ENCODE peak calls at places on chromosomes 3 and 15, in ten cellular contexts. B, H, Y, O, T, J, L, C, N and G are unnamed samples.

GRCh38 chr3:56107157-56107556 is 361.1 kb downstream of the ERC2 start:
- DNase-seq in B (no peak), C (no peak), L (no peak), Y (no peak), T (no peak), H (no peak), N (no peak), J (no peak), O (no peak), G (no peak)

GRCh38 chr3:172397716-172398405 is 50.4 kb downstream of the GHSR start:
- DNase-seq in N (no peak), Y (no peak), T (no peak), L (no peak), O (peak; percentile 88), B (no peak), H (no peak), C (no peak), J (no peak), G (no peak)

GRCh38 chr3:42541079-42541478 is 38.6 kb downstream of the VIPR1 start:
- DNase-seq in N (no peak), O (no peak), Y (no peak), L (no peak), T (no peak), C (no peak), B (no peak), H (no peak), J (no peak), G (no peak)

GRCh38 chr3:168024537-168024941 is 71.2 kb downstream of the GOLIM4 start:
- DNase-seq in L (no peak), O (peak; percentile 96), T (no peak), B (no peak), Y (no peak), N (no peak), H (no peak), C (no peak), J (peak; percentile 21), G (peak; percentile 79)

GRCh38 chr3:14418670-14419250 is 16.4 kb downstream of the SLC6A6 start:
- DNase-seq in T (no peak), B (no peak), N (peak; percentile 54), O (no peak), Y (peak; percentile 60), J (no peak), C (no peak), L (no peak), H (no peak), G (no peak)

GRCh38 chr3:55362206-55362960 is 124.7 kb downstream of the WNT5A start:
- DNase-seq in C (no peak), T (no peak), Y (no peak), L (no peak), N (no peak), H (no peak), J (no peak), O (peak; percentile 47), B (no peak), G (no peak)

GRCh38 chr15:50506121-50506520 is 40.3 kb downstream of the USP50 start:
- DNase-seq in O (no peak), L (no peak), J (no peak), B (peak; percentile 44), Y (peak; percentile 70), T (no peak), N (no peak), H (no peak), C (no peak), G (no peak)

GRCh38 chr15:25790003-25790660 is 73.0 kb downstream of the ATP10A start:
- DNase-seq in H (no peak), T (no peak), B (peak; percentile 68), Y (peak; percentile 32), J (no peak), N (peak; percentile 29), C (peak; percentile 70), L (no peak), O (peak; percentile 90), G (no peak)

GRCh38 chr15:66947471-66947870 is 117.9 kb upstream of the SMAD3 start:
- DNase-seq in C (no peak), L (no peak), N (no peak), T (no peak), B (no peak), H (no peak), O (peak; percentile 43), Y (no peak), J (no peak), G (no peak)

GRCh38 chr3:101687142-101687931 is 819 bp upstream of the RPL24 start:
- DNase-seq in J (no peak), O (no peak), B (no peak), H (no peak), Y (no peak), N (peak; percentile 25), C (no peak), L (no peak), T (no peak), G (no peak)
- H3K4me1 ChIP-seq in J (peaks cover 12% of the 10 kb centered on the region), O (peaks cover 5% of the 10 kb centered on the region), B (peaks cover 10% of the 10 kb centered on the region), H (peaks cover 19% of the 10 kb centered on the region), Y (peaks cover 42% of the 10 kb centered on the region), N (peaks cover 31% of the 10 kb centered on the region), C (no peaks in the 10 kb centered on the region), L (peaks cover 7% of the 10 kb centered on the region), T (peaks cover 30% of the 10 kb centered on the region), G (peaks cover 20% of the 10 kb centered on the region)

GRCh38 chr3:141489184-141489583 is 2.4 kb downstream of the RASA2 start:
- DNase-seq in O (no peak), B (no peak), J (no peak), Y (no peak), H (no peak), T (no peak), C (no peak), N (no peak), L (no peak), G (no peak)

GRCh38 chr3:141486735-141487418 is at the start of gene RASA2:
- DNase-seq in C (peak; percentile 80), H (peak; percentile 69), N (peak; percentile 77), L (peak; percentile 95), Y (peak; percentile 70), T (peak; percentile 72), O (peak; percentile 66), B (peak; percentile 89), J (no peak), G (peak; percentile 59)

GRCh38 chr3:141485578-141486415 is 1.0 kb upstream of the RASA2 start:
- DNase-seq in T (no peak), B (no peak), J (no peak), O (peak; percentile 76), C (no peak), H (peak; percentile 29), N (no peak), L (no peak), Y (no peak), G (peak; percentile 90)

GRCh38 chr3:141486416-141486734 is 452 bp upstream of the RASA2 start:
- DNase-seq in O (peak; percentile 72), C (no peak), T (no peak), B (no peak), H (peak; percentile 23), N (no peak), Y (no peak), J (no peak), L (no peak), G (no peak)

GRCh38 chr3:141487419-141488345 is 855 bp downstream of the RASA2 start:
- DNase-seq in L (peak; percentile 74), N (peak; percentile 83), T (peak; percentile 92), Y (peak; percentile 73), C (peak; percentile 70), B (peak; percentile 80), J (peak; percentile 65), O (peak; percentile 44), H (peak; percentile 97), G (peak; percentile 60)
- TF ChIP-seq POLR2A in L (peak; percentile 83), N (peak; percentile 78), T (no peak), Y (peak; percentile 51), C (peak; percentile 42), B (no peak), J (peak; percentile 73), O (no peak), H (peak; percentile 83), G (peak; percentile 64)

DNA sequence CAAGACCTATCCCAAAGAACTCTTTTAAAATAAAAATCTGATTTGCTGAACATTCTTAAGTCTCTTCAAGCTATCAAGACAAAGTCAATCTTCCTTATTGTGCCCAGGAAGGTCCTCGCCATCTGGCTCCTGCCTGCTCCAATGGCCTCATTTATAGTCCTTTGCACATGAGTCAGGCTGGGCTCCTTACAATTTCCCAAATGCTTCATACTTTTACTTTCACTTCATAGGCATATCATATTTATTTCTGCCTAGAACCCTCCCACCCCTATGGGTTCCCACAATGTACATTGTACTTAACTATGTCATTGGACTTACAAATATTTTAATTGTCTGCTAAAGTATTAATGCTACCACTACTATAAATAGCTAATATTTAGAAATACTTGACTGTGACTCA is 9.1 kb downstream of the THRB start:
- DNase-seq in C (no peak), B (no peak), H (no peak), O (no peak), Y (peak; percentile 23), N (no peak), L (no peak), J (no peak), T (no peak), G (no peak)
- H3K4me1 ChIP-seq in C (no peaks in the 10 kb centered on the region), B (no peaks in the 10 kb centered on the region), H (peaks cover 6% of the 10 kb centered on the region), O (no peaks in the 10 kb centered on the region), Y (peaks cover 13% of the 10 kb centered on the region), N (peaks cover 10% of the 10 kb centered on the region), L (peaks cover 7% of the 10 kb centered on the region), J (no peaks in the 10 kb centered on the region), T (peaks cover 3% of the 10 kb centered on the region), G (no peaks in the 10 kb centered on the region)

GRCh38 chr3:71723452-71724170 is 1.6 kb downstream of the EIF4E3 start:
- DNase-seq in Y (no peak), L (no peak), J (no peak), B (no peak), C (no peak), O (no peak), H (peak; percentile 31), N (no peak), T (no peak), G (no peak)

GRCh38 chr3:71725279-71725991 is at the start of gene EIF4E3:
- DNase-seq in N (peak; percentile 60), B (peak; percentile 70), O (peak; percentile 4), T (peak; percentile 50), H (peak; percentile 27), J (no peak), L (peak; percentile 85), C (peak; percentile 31), Y (peak; percentile 29), G (no peak)

GRCh38 chr3:71724171-71724453 is 1.1 kb downstream of the EIF4E3 start:
- DNase-seq in N (no peak), L (no peak), C (no peak), O (no peak), J (no peak), Y (no peak), T (no peak), H (no peak), B (no peak), G (no peak)

GRCh38 chr3:71726106-71726505 is 904 bp upstream of the EIF4E3 start:
- DNase-seq in B (no peak), O (no peak), C (no peak), J (no peak), T (no peak), H (peak; percentile 36), N (no peak), Y (no peak), L (no peak), G (no peak)

DNA sequence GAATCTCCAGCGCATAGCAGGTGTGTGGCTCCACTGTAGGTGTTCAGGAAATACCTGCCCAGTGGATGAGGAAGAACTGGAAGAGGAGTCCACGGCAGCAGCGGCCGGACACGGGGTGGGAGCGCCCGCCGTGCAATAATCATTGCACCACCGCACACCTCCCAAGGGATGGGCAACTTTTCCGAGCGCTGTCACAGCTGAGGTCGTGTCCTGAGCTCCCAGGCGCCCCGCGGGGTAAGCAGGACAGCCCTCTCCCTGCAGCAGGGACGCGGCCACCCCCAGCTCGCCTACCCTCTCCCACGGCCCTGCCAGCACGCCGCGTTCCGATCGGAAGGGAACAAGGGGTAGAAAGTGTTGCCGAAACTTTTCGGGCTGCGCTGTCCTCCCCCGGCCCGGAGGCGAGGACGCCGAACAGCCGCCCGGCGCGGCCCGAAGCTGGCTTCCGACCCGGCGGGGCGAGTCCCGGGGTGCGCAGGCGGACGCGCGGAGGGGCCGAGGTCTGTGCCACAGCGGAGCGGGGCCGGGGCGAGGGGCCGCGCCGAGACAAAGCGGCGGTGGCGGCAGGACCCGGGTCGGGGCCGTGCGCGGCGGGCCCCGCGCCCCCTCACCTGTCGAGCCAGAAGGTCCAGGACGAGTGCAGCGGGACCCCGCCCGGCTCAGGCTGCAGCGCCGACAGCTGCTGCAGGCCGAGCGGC is 471 bp downstream of the EIF4E3 start:
- DNase-seq in H (peak; percentile 37), T (peak; percentile 56), C (peak; percentile 31), Y (peak; percentile 60), J (no peak), L (no peak), B (peak; percentile 69), N (peak; percentile 65), O (no peak), G (no peak)
- TF ChIP-seq POLR2A in H (peak; percentile 54), T (no peak), C (no peak), Y (peak; percentile 20), J (no peak), L (no peak), B (no peak), N (peak; percentile 55), O (no peak), G (no peak)